ENCODE peak calls at places on chromosomes 2 and 18, in nine cellular contexts. R, K, X, Y, B, S, A, H and M are unnamed samples.

GRCh38 chr18:48923746-48924580 is 26.8 kb downstream of the SMAD7 start:
- DNase-seq in K (no peak), S (no peak), H (peak; percentile 46), A (no peak), R (no peak), Y (peak; percentile 64), X (peak; percentile 46), B (no peak), M (no peak)

GRCh38 chr2:188316354-188316753 is 24.7 kb downstream of the GULP1 start:
- DNase-seq in B (no peak), Y (no peak), H (no peak), A (no peak), R (no peak), X (no peak), K (no peak), S (no peak), M (no peak)

GRCh38 chr2:58266211-58266610 is 25.1 kb upstream of the FANCL start:
- DNase-seq in A (no peak), X (no peak), K (no peak), H (no peak), S (no peak), Y (no peak), R (no peak), B (no peak), M (no peak)

GRCh38 chr2:70190086-70190412 is 770 bp downstream of the C2orf42 start:
- DNase-seq in R (no peak), S (no peak), Y (no peak), X (no peak), K (no peak), A (no peak), B (no peak), H (no peak), M (no peak)

GRCh38 chr2:25899404-25899925 is 21.2 kb upstream of the ASXL2 start:
- DNase-seq in K (no peak), X (no peak), B (no peak), Y (no peak), S (no peak), A (no peak), R (no peak), H (no peak), M (no peak)

GRCh38 chr2:106174056-106174455 is 20.0 kb downstream of the UXS1 start:
- DNase-seq in X (no peak), B (no peak), A (no peak), H (no peak), K (no peak), Y (no peak), R (no peak), S (no peak), M (no peak)

GRCh38 chr2:69660084-69660483 is 16.5 kb upstream of the AAK1 start:
- DNase-seq in Y (no peak), K (no peak), A (no peak), B (no peak), S (no peak), R (no peak), X (no peak), H (no peak), M (no peak)

GRCh38 chr2:172038604-172039003 is 38.9 kb downstream of the METAP1D start:
- DNase-seq in A (no peak), Y (no peak), R (no peak), S (no peak), H (no peak), X (no peak), K (no peak), B (no peak), M (no peak)

GRCh38 chr2:69605332-69605731 is 38.2 kb downstream of the AAK1 start:
- DNase-seq in B (no peak), A (no peak), Y (no peak), H (no peak), R (no peak), X (no peak), K (no peak), S (no peak), M (no peak)

GRCh38 chr2:194104687-194105086 is 1552.3 kb upstream of the SLC39A10 start:
- DNase-seq in S (no peak), X (no peak), A (no peak), R (no peak), K (no peak), Y (no peak), B (no peak), H (no peak), M (no peak)

GRCh38 chr18:77218642-77219041 is 31.0 kb upstream of the GALR1 start:
- DNase-seq in K (no peak), R (no peak), Y (no peak), B (no peak), A (no peak), H (no peak), X (no peak), S (no peak), M (no peak)

GRCh38 chr2:55302241-55302640 is 33.2 kb upstream of the MTIF2 start:
- DNase-seq in A (no peak), B (no peak), Y (no peak), R (no peak), S (no peak), H (no peak), K (no peak), X (no peak), M (no peak)

GRCh38 chr2:112053917-112054846 is 887 bp upstream of the TMEM87B start:
- DNase-seq in K (peak; percentile 99), H (peak; percentile 99), Y (peak; percentile 99), X (peak; percentile 98), S (peak; percentile 96), A (peak; percentile 97), R (peak; percentile 74), B (peak; percentile 94), M (peak; percentile 98)

GRCh38 chr2:188076149-188077056 is 215.3 kb upstream of the GULP1 start:
- DNase-seq in Y (no peak), K (no peak), S (no peak), A (no peak), X (no peak), R (no peak), B (no peak), H (no peak), M (no peak)

GRCh38 chr2:26712486-26713465 is 20.3 kb downstream of the KCNK3 start:
- DNase-seq in S (no peak), R (no peak), B (no peak), Y (peak; percentile 80), H (no peak), X (no peak), A (no peak), K (no peak), M (no peak)

GRCh38 chr18:66795011-66795410 is 191.1 kb upstream of the CDH19 start:
- DNase-seq in B (no peak), H (no peak), X (no peak), R (no peak), A (no peak), K (no peak), S (no peak), Y (no peak), M (no peak)

GRCh38 chr2:19362094-19362649 is 3.7 kb upstream of the OSR1 start:
- DNase-seq in X (peak; percentile 52), A (no peak), H (no peak), R (no peak), Y (no peak), S (no peak), B (no peak), K (no peak), M (no peak)

GRCh38 chr2:74205113-74205512 is 6.7 kb downstream of the MTHFD2 start:
- DNase-seq in B (no peak), S (no peak), Y (no peak), X (no peak), R (no peak), K (no peak), H (no peak), A (no peak), M (no peak)
- H3K4me1 ChIP-seq in B (peaks cover 50% of the 10 kb centered on the region), S (peaks cover 10% of the 10 kb centered on the region), Y (peaks cover 81% of the 10 kb centered on the region), X (peaks cover 27% of the 10 kb centered on the region), R (peaks cover 62% of the 10 kb centered on the region), K (peaks cover 11% of the 10 kb centered on the region), H (peaks cover 35% of the 10 kb centered on the region), A (peaks cover 16% of the 10 kb centered on the region), M (peaks cover 9% of the 10 kb centered on the region)

GRCh38 chr2:145919507-145919906 is 1399.6 kb upstream of the ZEB2 start:
- DNase-seq in R (no peak), S (no peak), H (no peak), Y (no peak), B (no peak), X (no peak), A (no peak), K (no peak), M (no peak)
- TF ChIP-seq CTCF in R (peak; percentile 23), S (no peak), H (no peak), Y (peak; percentile 10), B (no peak), X (no peak), A (no peak), K (no peak), M (no peak)

GRCh38 chr2:170202437-170202836 is 24.5 kb downstream of the MYO3B start:
- DNase-seq in B (no peak), A (no peak), Y (no peak), H (no peak), K (no peak), X (no peak), S (no peak), R (no peak), M (no peak)
- H3K9me3 ChIP-seq in B (no peaks in the 10 kb centered on the region), A (no peaks in the 10 kb centered on the region), Y (no peaks in the 10 kb centered on the region), H (no peaks in the 10 kb centered on the region), K (no peaks in the 10 kb centered on the region), X (no peaks in the 10 kb centered on the region), S (no peaks in the 10 kb centered on the region), R (no peaks in the 10 kb centered on the region), M (no peaks in the 10 kb centered on the region)

GRCh38 chr2:240620859-240621258 is 4.4 kb upstream of the GPR35 start:
- DNase-seq in B (no peak), Y (no peak), X (no peak), S (no peak), K (no peak), A (no peak), R (no peak), H (no peak), M (no peak)

GRCh38 chr2:240619506-240620148 is 5.7 kb upstream of the GPR35 start:
- DNase-seq in H (no peak), R (no peak), X (no peak), S (peak; percentile 22), B (no peak), A (no peak), K (no peak), Y (no peak), M (peak; percentile 19)

GRCh38 chr2:240620149-240620731 is 5.0 kb upstream of the GPR35 start:
- DNase-seq in X (no peak), R (no peak), Y (no peak), A (no peak), B (no peak), H (peak; percentile 46), K (no peak), S (peak; percentile 4), M (no peak)

GRCh38 chr2:240615830-240616547 is 9.3 kb upstream of the GPR35 start:
- DNase-seq in K (no peak), H (no peak), R (no peak), S (no peak), A (no peak), X (no peak), B (no peak), Y (no peak), M (no peak)

GRCh38 chr2:240618776-240619175 is 6.5 kb upstream of the GPR35 start:
- DNase-seq in Y (no peak), B (no peak), A (no peak), K (no peak), S (peak; percentile 3), R (no peak), H (no peak), X (no peak), M (no peak)
- H3K4me1 ChIP-seq in Y (no peaks in the 10 kb centered on the region), B (no peaks in the 10 kb centered on the region), A (no peaks in the 10 kb centered on the region), K (no peaks in the 10 kb centered on the region), S (no peaks in the 10 kb centered on the region), R (no peaks in the 10 kb centered on the region), H (no peaks in the 10 kb centered on the region), X (peaks cover 36% of the 10 kb centered on the region), M (no peaks in the 10 kb centered on the region)